ENCODE peak calls at places on chromosomes 1 and 21, in ten cellular contexts. J, R, K, N, C, E, Q, T, G and D are unnamed samples.

GRCh38 chr1:37944091-37944763 is 2.6 kb downstream of the INPP5B start:
- DNase-seq in J (no peak), R (peak), K (no peak), N (no peak), C (no peak), E (no peak), Q (no peak), T (no peak), G (no peak), D (peak)

GRCh38 chr1:203464226-203464625 is 11.4 kb upstream of the PRELP start:
- DNase-seq in J (no peak), R (no peak), K (no peak), N (no peak), C (no peak), E (no peak), Q (no peak), T (peak), G (no peak), D (peak)

GRCh38 chr1:197327776-197328364 is 59.8 kb downstream of the CRB1 start:
- DNase-seq in J (no peak), R (peak), K (no peak), N (peak), C (peak), E (no peak), Q (no peak), T (peak), G (no peak), D (no peak)

GRCh38 chr1:191831572-191831971 is 326.7 kb upstream of the RGS18 start:
- DNase-seq in J (no peak), R (no peak), K (no peak), N (no peak), C (peak), E (no peak), Q (no peak), T (no peak), G (no peak), D (no peak)

GRCh38 chr1:30657131-30658013 is 66.0 kb downstream of the MATN1 start:
- DNase-seq in J (no peak), R (no peak), K (peak), N (no peak), C (no peak), E (no peak), Q (no peak), T (no peak), G (no peak), D (no peak)

GRCh38 chr1:71494163-71494562 is 413.3 kb upstream of the ZRANB2 start:
- DNase-seq in J (no peak), R (no peak), K (no peak), N (no peak), C (no peak), E (no peak), Q (no peak), T (peak), G (no peak), D (no peak)

GRCh38 chr21:33901421-33902288 is 13.9 kb downstream of the ATP5PO start:
- DNase-seq in J (no peak), R (peak), K (peak), N (peak), C (peak), E (no peak), Q (no peak), T (peak), G (peak), D (no peak)

GRCh38 chr1:225752245-225752644 is 25.4 kb upstream of the SRP9 start:
- DNase-seq in J (no peak), R (no peak), K (no peak), N (no peak), C (no peak), E (no peak), Q (no peak), T (no peak), G (no peak), D (no peak)

GRCh38 chr1:203265541-203265940 is 36.1 kb upstream of the CHIT1 start:
- DNase-seq in J (no peak), R (no peak), K (no peak), N (no peak), C (no peak), E (no peak), Q (no peak), T (no peak), G (no peak), D (no peak)

GRCh38 chr1:163174524-163175437 is 27.9 kb downstream of the RGS5 start:
- DNase-seq in J (peak), R (peak), K (peak), N (peak), C (peak), E (peak), Q (peak), T (peak), G (peak), D (peak)

GRCh38 chr1:30257322-30257721 is 466.1 kb downstream of the MATN1 start:
- DNase-seq in J (no peak), R (no peak), K (peak), N (no peak), C (no peak), E (no peak), Q (no peak), T (no peak), G (no peak), D (no peak)

GRCh38 chr1:19432943-19433609 is 52.3 kb downstream of the CAPZB start:
- DNase-seq in J (no peak), R (no peak), K (peak), N (no peak), C (peak), E (no peak), Q (no peak), T (no peak), G (peak), D (no peak)

GRCh38 chr1:154115180-154115579 is 39.7 kb downstream of the NUP210L start:
- DNase-seq in J (no peak), R (peak), K (no peak), N (no peak), C (peak), E (no peak), Q (no peak), T (peak), G (no peak), D (no peak)

GRCh38 chr1:232509570-232509969 is 120.4 kb downstream of the SIPA1L2 start:
- DNase-seq in J (no peak), R (no peak), K (no peak), N (no peak), C (peak), E (no peak), Q (no peak), T (peak), G (no peak), D (peak)